ENCODE peak calls at places on chromosomes 11 and 22, in seven cellular contexts. F is occipital lobe, Q is brain microvascular endothelial cell, V is AG08395, O is endothelial cell, H is NCI-H1105 treated with DMSO at 0.1 percent for 48 hours, E is astrocyte of the spinal cord. P is an unnamed sample.

GRCh38 chr11:118090545-118091162 is 3.9 kb upstream of the SMIM35 start:
- DNase-seq in O (no peak), E (no peak), Q (no peak), H (no peak), V (no peak), F (no peak), P (no peak)

GRCh38 chr11:33347490-33348125 is 90.4 kb downstream of the HIPK3 start:
- DNase-seq in H (no peak), V (no peak), E (no peak), F (no peak), O (no peak), Q (no peak), P (no peak)

GRCh38 chr11:108693852-108694251 is 29.0 kb downstream of the DDX10 start:
- DNase-seq in E (peak), V (peak), F (no peak), H (no peak), Q (peak), O (no peak), P (peak)

GRCh38 chr22:27726726-27727449 is 74.7 kb downstream of the MN1 start:
- DNase-seq in E (peak), H (no peak), V (peak), O (no peak), F (no peak), Q (peak), P (peak)

GRCh38 chr11:1749787-1750351 is 526 bp downstream of the IFITM10 start:
- DNase-seq in O (no peak), H (no peak), Q (peak), E (peak), F (no peak), V (peak), P (no peak)

GRCh38 chr11:75768909-75769771 is 562 bp downstream of the DGAT2 start:
- DNase-seq in V (no peak), Q (no peak), E (no peak), F (no peak), O (no peak), H (peak), P (no peak)

GRCh38 chr22:48724899-48725298 is 1102.8 kb downstream of the BRD1 start:
- DNase-seq in Q (no peak), O (no peak), E (no peak), V (no peak), F (no peak), H (no peak), P (no peak)

GRCh38 chr11:7501894-7502293 is 11.9 kb upstream of the PPFIBP2 start:
- DNase-seq in H (no peak), E (no peak), Q (no peak), O (no peak), F (no peak), V (no peak), P (no peak)

GRCh38 chr22:49448546-49448945 is 379.1 kb downstream of the BRD1 start:
- DNase-seq in O (no peak), V (no peak), F (peak), E (no peak), H (no peak), Q (no peak), P (no peak)

GRCh38 chr22:39300198-39300830 is 19.1 kb downstream of the RPL3 start:
- DNase-seq in Q (no peak), V (no peak), H (no peak), F (no peak), O (no peak), E (no peak), P (no peak)

GRCh38 chr11:24697722-24698121 is 200.9 kb downstream of the LUZP2 start:
- DNase-seq in Q (peak), O (no peak), H (no peak), V (no peak), F (no peak), E (peak), P (no peak)

GRCh38 chr11:108536783-108537182 is 38.6 kb upstream of the POGLUT3 start:
- DNase-seq in F (no peak), Q (no peak), O (no peak), H (no peak), V (no peak), E (no peak), P (no peak)

GRCh38 chr11:78414321-78415051 is 3.1 kb downstream of the GAB2 start:
- DNase-seq in Q (no peak), H (peak), V (peak), F (no peak), E (peak), O (no peak), P (peak)

GRCh38 chr11:33443684-33444083 is 186.5 kb downstream of the HIPK3 start:
- DNase-seq in V (no peak), H (no peak), O (no peak), F (no peak), E (no peak), Q (no peak), P (no peak)

GRCh38 chr11:94473177-94473799 is 20.4 kb downstream of the MRE11 start:
- DNase-seq in O (no peak), E (peak), F (no peak), Q (peak), V (no peak), H (no peak), P (no peak)

GRCh38 chr22:37146507-37147180 is 3.1 kb downstream of the IL2RB start:
- DNase-seq in H (no peak), O (no peak), V (no peak), F (no peak), Q (no peak), E (no peak), P (no peak)

GRCh38 chr11:22626573-22627239 is 1.1 kb upstream of the FANCF start:
- DNase-seq in H (no peak), V (no peak), E (no peak), O (no peak), F (no peak), Q (no peak), P (peak)